ENCODE peak calls at places on chromosomes 3 and 15, in six cellular contexts. One of them, this sample, is unnamed.

GRCh38 chr15:88191806-88192165 is 64.8 kb downstream of the NTRK3 start:
- DNase-seq in NCI-H1092: no peak
- DNase-seq in WTC11: no peak
- DNase-seq in stimulated activated CD4-positive, alpha-beta T cell treated with anti-CD3 and anti-CD28 coated beads, Interleukin-4, amount 100 ng/mL, for 24 hours: no peak
- DNase-seq in cerebellar nuclear complex: no peak
- DNase-seq in retina: peak
- DNase-seq in this sample: no peak

GRCh38 chr3:195033531-195034091 is 237.3 kb downstream of the XXYLT1 start:
- DNase-seq in NCI-H1092: no peak
- DNase-seq in WTC11: no peak
- DNase-seq in stimulated activated CD4-positive, alpha-beta T cell treated with anti-CD3 and anti-CD28 coated beads, Interleukin-4, amount 100 ng/mL, for 24 hours: no peak
- DNase-seq in cerebellar nuclear complex: no peak
- DNase-seq in retina: no peak
- DNase-seq in this sample: no peak

GRCh38 chr3:99902091-99902490 is 84.4 kb downstream of the CMSS1 start:
- DNase-seq in NCI-H1092: no peak
- DNase-seq in WTC11: no peak
- DNase-seq in stimulated activated CD4-positive, alpha-beta T cell treated with anti-CD3 and anti-CD28 coated beads, Interleukin-4, amount 100 ng/mL, for 24 hours: no peak
- DNase-seq in cerebellar nuclear complex: no peak
- DNase-seq in retina: no peak
- DNase-seq in this sample: no peak

GRCh38 chr3:12309716-12310115 is 20.8 kb downstream of the PPARG start:
- DNase-seq in NCI-H1092: no peak
- DNase-seq in WTC11: no peak
- DNase-seq in stimulated activated CD4-positive, alpha-beta T cell treated with anti-CD3 and anti-CD28 coated beads, Interleukin-4, amount 100 ng/mL, for 24 hours: no peak
- DNase-seq in cerebellar nuclear complex: no peak
- DNase-seq in retina: no peak
- DNase-seq in this sample: no peak

GRCh38 chr3:119794971-119795612 is 13.2 kb downstream of the NR1I2 start:
- DNase-seq in NCI-H1092: no peak
- DNase-seq in WTC11: peak
- DNase-seq in stimulated activated CD4-positive, alpha-beta T cell treated with anti-CD3 and anti-CD28 coated beads, Interleukin-4, amount 100 ng/mL, for 24 hours: no peak
- DNase-seq in cerebellar nuclear complex: no peak
- DNase-seq in retina: no peak
- DNase-seq in this sample: no peak

GRCh38 chr3:80785475-80785874 is 976.0 kb downstream of the GBE1 start:
- DNase-seq in NCI-H1092: no peak
- DNase-seq in WTC11: no peak
- DNase-seq in stimulated activated CD4-positive, alpha-beta T cell treated with anti-CD3 and anti-CD28 coated beads, Interleukin-4, amount 100 ng/mL, for 24 hours: no peak
- DNase-seq in cerebellar nuclear complex: no peak
- DNase-seq in retina: no peak
- DNase-seq in this sample: no peak

GRCh38 chr3:165983284-165983683 is 146.1 kb upstream of the BCHE start:
- DNase-seq in NCI-H1092: no peak
- DNase-seq in WTC11: no peak
- DNase-seq in stimulated activated CD4-positive, alpha-beta T cell treated with anti-CD3 and anti-CD28 coated beads, Interleukin-4, amount 100 ng/mL, for 24 hours: no peak
- DNase-seq in cerebellar nuclear complex: no peak
- DNase-seq in retina: no peak
- DNase-seq in this sample: no peak

GRCh38 chr3:126125341-126125740 is 41.4 kb upstream of the SLC41A3 start:
- DNase-seq in NCI-H1092: no peak
- DNase-seq in WTC11: peak
- DNase-seq in stimulated activated CD4-positive, alpha-beta T cell treated with anti-CD3 and anti-CD28 coated beads, Interleukin-4, amount 100 ng/mL, for 24 hours: no peak
- DNase-seq in cerebellar nuclear complex: no peak
- DNase-seq in retina: no peak
- DNase-seq in this sample: no peak

GRCh38 chr15:42608110-42608531 is 32.7 kb downstream of the STARD9 start:
- DNase-seq in NCI-H1092: no peak
- DNase-seq in WTC11: no peak
- DNase-seq in stimulated activated CD4-positive, alpha-beta T cell treated with anti-CD3 and anti-CD28 coated beads, Interleukin-4, amount 100 ng/mL, for 24 hours: peak
- DNase-seq in cerebellar nuclear complex: no peak
- DNase-seq in retina: no peak
- DNase-seq in this sample: no peak

GRCh38 chr3:40801276-40801675 is 276.5 kb downstream of the ZNF621 start:
- DNase-seq in NCI-H1092: no peak
- DNase-seq in WTC11: no peak
- DNase-seq in stimulated activated CD4-positive, alpha-beta T cell treated with anti-CD3 and anti-CD28 coated beads, Interleukin-4, amount 100 ng/mL, for 24 hours: no peak
- DNase-seq in cerebellar nuclear complex: no peak
- DNase-seq in retina: no peak
- DNase-seq in this sample: no peak

GRCh38 chr3:72887723-72888545 is at the start of gene GXYLT2:
- DNase-seq in NCI-H1092: peak
- DNase-seq in WTC11: peak
- DNase-seq in stimulated activated CD4-positive, alpha-beta T cell treated with anti-CD3 and anti-CD28 coated beads, Interleukin-4, amount 100 ng/mL, for 24 hours: peak
- DNase-seq in cerebellar nuclear complex: no peak
- DNase-seq in retina: peak
- DNase-seq in this sample: peak

GRCh38 chr15:85646538-85647091 is 148.1 kb downstream of the KLHL25 start:
- DNase-seq in NCI-H1092: no peak
- DNase-seq in WTC11: no peak
- DNase-seq in stimulated activated CD4-positive, alpha-beta T cell treated with anti-CD3 and anti-CD28 coated beads, Interleukin-4, amount 100 ng/mL, for 24 hours: peak
- DNase-seq in cerebellar nuclear complex: no peak
- DNase-seq in retina: no peak
- DNase-seq in this sample: no peak

GRCh38 chr3:56864090-56864489 is 62.3 kb upstream of the ARHGEF3 start:
- DNase-seq in NCI-H1092: no peak
- DNase-seq in WTC11: no peak
- DNase-seq in stimulated activated CD4-positive, alpha-beta T cell treated with anti-CD3 and anti-CD28 coated beads, Interleukin-4, amount 100 ng/mL, for 24 hours: peak
- DNase-seq in cerebellar nuclear complex: no peak
- DNase-seq in retina: no peak
- DNase-seq in this sample: no peak

GRCh38 chr3:143163562-143163961 is 44.0 kb downstream of the CHST2 start:
- DNase-seq in NCI-H1092: no peak
- DNase-seq in WTC11: no peak
- DNase-seq in stimulated activated CD4-positive, alpha-beta T cell treated with anti-CD3 and anti-CD28 coated beads, Interleukin-4, amount 100 ng/mL, for 24 hours: no peak
- DNase-seq in cerebellar nuclear complex: no peak
- DNase-seq in retina: no peak
- DNase-seq in this sample: no peak

GRCh38 chr3:149936812-149937230 is 33.9 kb downstream of the PFN2 start:
- DNase-seq in NCI-H1092: no peak
- DNase-seq in WTC11: peak
- DNase-seq in stimulated activated CD4-positive, alpha-beta T cell treated with anti-CD3 and anti-CD28 coated beads, Interleukin-4, amount 100 ng/mL, for 24 hours: peak
- DNase-seq in cerebellar nuclear complex: no peak
- DNase-seq in retina: no peak
- DNase-seq in this sample: peak

GRCh38 chr15:39680868-39681267 is 100.0 kb downstream of the THBS1 start:
- DNase-seq in NCI-H1092: no peak
- DNase-seq in WTC11: no peak
- DNase-seq in stimulated activated CD4-positive, alpha-beta T cell treated with anti-CD3 and anti-CD28 coated beads, Interleukin-4, amount 100 ng/mL, for 24 hours: no peak
- DNase-seq in cerebellar nuclear complex: no peak
- DNase-seq in retina: no peak
- DNase-seq in this sample: no peak

GRCh38 chr3:58487140-58487886 is 4.6 kb upstream of the KCTD6 start:
- DNase-seq in NCI-H1092: no peak
- DNase-seq in WTC11: no peak
- DNase-seq in stimulated activated CD4-positive, alpha-beta T cell treated with anti-CD3 and anti-CD28 coated beads, Interleukin-4, amount 100 ng/mL, for 24 hours: no peak
- DNase-seq in cerebellar nuclear complex: no peak
- DNase-seq in retina: no peak
- DNase-seq in this sample: no peak

GRCh38 chr3:12975748-12976522 is 97.3 kb downstream of the IQSEC1 start:
- DNase-seq in NCI-H1092: no peak
- DNase-seq in WTC11: no peak
- DNase-seq in stimulated activated CD4-positive, alpha-beta T cell treated with anti-CD3 and anti-CD28 coated beads, Interleukin-4, amount 100 ng/mL, for 24 hours: no peak
- DNase-seq in cerebellar nuclear complex: no peak
- DNase-seq in retina: no peak
- DNase-seq in this sample: no peak

GRCh38 chr3:62529230-62529629 is 155.9 kb upstream of the FEZF2 start:
- DNase-seq in NCI-H1092: no peak
- DNase-seq in WTC11: peak
- DNase-seq in stimulated activated CD4-positive, alpha-beta T cell treated with anti-CD3 and anti-CD28 coated beads, Interleukin-4, amount 100 ng/mL, for 24 hours: no peak
- DNase-seq in cerebellar nuclear complex: no peak
- DNase-seq in retina: peak
- DNase-seq in this sample: no peak

GRCh38 chr3:56620371-56620770 is 62.7 kb downstream of the TASOR start:
- DNase-seq in NCI-H1092: no peak
- DNase-seq in WTC11: no peak
- DNase-seq in stimulated activated CD4-positive, alpha-beta T cell treated with anti-CD3 and anti-CD28 coated beads, Interleukin-4, amount 100 ng/mL, for 24 hours: no peak
- DNase-seq in cerebellar nuclear complex: no peak
- DNase-seq in retina: no peak
- DNase-seq in this sample: no peak

GRCh38 chr3:118527527-118528044 is 507.1 kb downstream of the IGSF11 start:
- DNase-seq in NCI-H1092: no peak
- DNase-seq in WTC11: no peak
- DNase-seq in stimulated activated CD4-positive, alpha-beta T cell treated with anti-CD3 and anti-CD28 coated beads, Interleukin-4, amount 100 ng/mL, for 24 hours: no peak
- DNase-seq in cerebellar nuclear complex: no peak
- DNase-seq in retina: peak
- DNase-seq in this sample: no peak

GRCh38 chr15:45635191-45635638 is 386 bp downstream of the SQOR start:
- DNase-seq in NCI-H1092: no peak
- DNase-seq in WTC11: peak
- DNase-seq in stimulated activated CD4-positive, alpha-beta T cell treated with anti-CD3 and anti-CD28 coated beads, Interleukin-4, amount 100 ng/mL, for 24 hours: peak
- DNase-seq in cerebellar nuclear complex: no peak
- DNase-seq in retina: peak
- DNase-seq in this sample: peak

GRCh38 chr15:29309139-29309538 is 39.5 kb upstream of the NSMCE3 start:
- DNase-seq in NCI-H1092: no peak
- DNase-seq in WTC11: no peak
- DNase-seq in stimulated activated CD4-positive, alpha-beta T cell treated with anti-CD3 and anti-CD28 coated beads, Interleukin-4, amount 100 ng/mL, for 24 hours: no peak
- DNase-seq in cerebellar nuclear complex: no peak
- DNase-seq in retina: no peak
- DNase-seq in this sample: no peak

GRCh38 chr3:129310111-129310601 is 31.5 kb downstream of the HMCES start:
- DNase-seq in NCI-H1092: no peak
- DNase-seq in WTC11: no peak
- DNase-seq in stimulated activated CD4-positive, alpha-beta T cell treated with anti-CD3 and anti-CD28 coated beads, Interleukin-4, amount 100 ng/mL, for 24 hours: no peak
- DNase-seq in cerebellar nuclear complex: no peak
- DNase-seq in retina: no peak
- DNase-seq in this sample: no peak

GRCh38 chr3:16239082-16239770 is 25.5 kb downstream of the DPH3 start:
- DNase-seq in NCI-H1092: no peak
- DNase-seq in WTC11: no peak
- DNase-seq in stimulated activated CD4-positive, alpha-beta T cell treated with anti-CD3 and anti-CD28 coated beads, Interleukin-4, amount 100 ng/mL, for 24 hours: no peak
- DNase-seq in cerebellar nuclear complex: peak
- DNase-seq in retina: no peak
- DNase-seq in this sample: no peak

GRCh38 chr15:88739541-88739940 is 63.7 kb upstream of the ACAN start:
- DNase-seq in NCI-H1092: no peak
- DNase-seq in WTC11: no peak
- DNase-seq in stimulated activated CD4-positive, alpha-beta T cell treated with anti-CD3 and anti-CD28 coated beads, Interleukin-4, amount 100 ng/mL, for 24 hours: no peak
- DNase-seq in cerebellar nuclear complex: no peak
- DNase-seq in retina: no peak
- DNase-seq in this sample: no peak

GRCh38 chr3:161989012-161989411 is 492.4 kb downstream of the OTOL1 start:
- DNase-seq in NCI-H1092: no peak
- DNase-seq in WTC11: no peak
- DNase-seq in stimulated activated CD4-positive, alpha-beta T cell treated with anti-CD3 and anti-CD28 coated beads, Interleukin-4, amount 100 ng/mL, for 24 hours: no peak
- DNase-seq in cerebellar nuclear complex: no peak
- DNase-seq in retina: no peak
- DNase-seq in this sample: no peak

GRCh38 chr15:42175671-42176070 is 19.2 kb upstream of the PLA2G4F start:
- DNase-seq in NCI-H1092: no peak
- DNase-seq in WTC11: no peak
- DNase-seq in stimulated activated CD4-positive, alpha-beta T cell treated with anti-CD3 and anti-CD28 coated beads, Interleukin-4, amount 100 ng/mL, for 24 hours: no peak
- DNase-seq in cerebellar nuclear complex: no peak
- DNase-seq in retina: no peak
- DNase-seq in this sample: no peak

GRCh38 chr3:65886376-65886775 is 152.3 kb downstream of the MAGI1 start:
- DNase-seq in NCI-H1092: no peak
- DNase-seq in WTC11: no peak
- DNase-seq in stimulated activated CD4-positive, alpha-beta T cell treated with anti-CD3 and anti-CD28 coated beads, Interleukin-4, amount 100 ng/mL, for 24 hours: no peak
- DNase-seq in cerebellar nuclear complex: no peak
- DNase-seq in retina: no peak
- DNase-seq in this sample: no peak

GRCh38 chr15:80747317-80748053 is 31.7 kb upstream of the CEMIP start:
- DNase-seq in NCI-H1092: no peak
- DNase-seq in WTC11: peak
- DNase-seq in stimulated activated CD4-positive, alpha-beta T cell treated with anti-CD3 and anti-CD28 coated beads, Interleukin-4, amount 100 ng/mL, for 24 hours: no peak
- DNase-seq in cerebellar nuclear complex: no peak
- DNase-seq in retina: no peak
- DNase-seq in this sample: no peak

GRCh38 chr3:72625616-72626337 is 222.5 kb downstream of the SHQ1 start:
- DNase-seq in NCI-H1092: no peak
- DNase-seq in WTC11: no peak
- DNase-seq in stimulated activated CD4-positive, alpha-beta T cell treated with anti-CD3 and anti-CD28 coated beads, Interleukin-4, amount 100 ng/mL, for 24 hours: no peak
- DNase-seq in cerebellar nuclear complex: no peak
- DNase-seq in retina: no peak
- DNase-seq in this sample: no peak

GRCh38 chr3:189821251-189821650 is 190.1 kb downstream of the TP63 start:
- DNase-seq in NCI-H1092: no peak
- DNase-seq in WTC11: no peak
- DNase-seq in stimulated activated CD4-positive, alpha-beta T cell treated with anti-CD3 and anti-CD28 coated beads, Interleukin-4, amount 100 ng/mL, for 24 hours: no peak
- DNase-seq in cerebellar nuclear complex: no peak
- DNase-seq in retina: no peak
- DNase-seq in this sample: no peak

GRCh38 chr15:91193059-91193715 is 93.1 kb downstream of the SV2B start:
- DNase-seq in NCI-H1092: no peak
- DNase-seq in WTC11: no peak
- DNase-seq in stimulated activated CD4-positive, alpha-beta T cell treated with anti-CD3 and anti-CD28 coated beads, Interleukin-4, amount 100 ng/mL, for 24 hours: no peak
- DNase-seq in cerebellar nuclear complex: no peak
- DNase-seq in retina: no peak
- DNase-seq in this sample: no peak

GRCh38 chr3:52092891-52093290 is 36.5 kb upstream of the DUSP7 start:
- DNase-seq in NCI-H1092: no peak
- DNase-seq in WTC11: no peak
- DNase-seq in stimulated activated CD4-positive, alpha-beta T cell treated with anti-CD3 and anti-CD28 coated beads, Interleukin-4, amount 100 ng/mL, for 24 hours: no peak
- DNase-seq in cerebellar nuclear complex: no peak
- DNase-seq in retina: no peak
- DNase-seq in this sample: no peak

GRCh38 chr15:73699249-73700040 is 15.3 kb downstream of the CD276 start:
- DNase-seq in NCI-H1092: no peak
- DNase-seq in WTC11: no peak
- DNase-seq in stimulated activated CD4-positive, alpha-beta T cell treated with anti-CD3 and anti-CD28 coated beads, Interleukin-4, amount 100 ng/mL, for 24 hours: no peak
- DNase-seq in cerebellar nuclear complex: no peak
- DNase-seq in retina: no peak
- DNase-seq in this sample: no peak

GRCh38 chr15:84685304-84685703 is 27.3 kb upstream of the NMB start:
- DNase-seq in NCI-H1092: no peak
- DNase-seq in WTC11: no peak
- DNase-seq in stimulated activated CD4-positive, alpha-beta T cell treated with anti-CD3 and anti-CD28 coated beads, Interleukin-4, amount 100 ng/mL, for 24 hours: no peak
- DNase-seq in cerebellar nuclear complex: no peak
- DNase-seq in retina: no peak
- DNase-seq in this sample: no peak

GRCh38 chr3:25103391-25103790 is 324.7 kb upstream of the RARB start:
- DNase-seq in NCI-H1092: no peak
- DNase-seq in WTC11: no peak
- DNase-seq in stimulated activated CD4-positive, alpha-beta T cell treated with anti-CD3 and anti-CD28 coated beads, Interleukin-4, amount 100 ng/mL, for 24 hours: no peak
- DNase-seq in cerebellar nuclear complex: no peak
- DNase-seq in retina: no peak
- DNase-seq in this sample: no peak

GRCh38 chr15:31266712-31267111 is 59.9 kb upstream of the KLF13 start:
- DNase-seq in NCI-H1092: no peak
- DNase-seq in WTC11: peak
- DNase-seq in stimulated activated CD4-positive, alpha-beta T cell treated with anti-CD3 and anti-CD28 coated beads, Interleukin-4, amount 100 ng/mL, for 24 hours: no peak
- DNase-seq in cerebellar nuclear complex: no peak
- DNase-seq in retina: no peak
- DNase-seq in this sample: no peak